ENCODE peak calls at places on chromosomes 7 and 10, in four cellular contexts. I is pancreas, F is BJ, K is bronchial epithelial cell. A is an unnamed sample.

GRCh38 chr10:109480836-109481235 is 442.5 kb downstream of the XPNPEP1 start:
- DNase-seq in K (peak), I (no peak), F (no peak), A (no peak)

GRCh38 chr7:70376561-70377031 is 755.3 kb upstream of the GALNT17 start:
- DNase-seq in K (no peak), I (no peak), F (no peak), A (no peak)

GRCh38 chr7:17229257-17229656 is 69.2 kb upstream of the AHR start:
- DNase-seq in I (no peak), F (no peak), K (no peak), A (no peak)

GRCh38 chr10:23359692-23360380 is 15.2 kb upstream of the C10orf67 start:
- DNase-seq in I (no peak), K (peak), F (no peak), A (no peak)

GRCh38 chr7:108497082-108497725 is 28.7 kb downstream of the PNPLA8 start:
- DNase-seq in F (no peak), K (peak), I (no peak), A (peak)

GRCh38 chr10:60958892-60959601 is 15.1 kb upstream of the RHOBTB1 start:
- DNase-seq in K (no peak), I (no peak), F (no peak), A (no peak)

GRCh38 chr10:58220769-58221448 is 46.8 kb downstream of the IPMK start:
- DNase-seq in K (no peak), I (no peak), F (peak), A (no peak)

GRCh38 chr10:19302117-19302516 is 253.5 kb downstream of the MALRD1 start:
- DNase-seq in K (peak), F (no peak), I (no peak), A (no peak)

GRCh38 chr7:44401692-44402091 is 76.3 kb upstream of the CAMK2B start:
- DNase-seq in I (no peak), F (no peak), K (no peak), A (no peak)

GRCh38 chr7:54960517-54960916 is 58.3 kb upstream of the EGFR start:
- DNase-seq in F (no peak), K (peak), I (no peak), A (peak)

GRCh38 chr10:73886625-73887024 is 12.3 kb upstream of the CAMK2G start:
- DNase-seq in F (no peak), K (peak), I (no peak), A (no peak)

GRCh38 chr10:116741391-116742351 is 695 bp downstream of the HSPA12A start:
- DNase-seq in I (peak), F (no peak), K (no peak), A (no peak)

GRCh38 chr7:36633377-36633776 is 90.9 kb downstream of the AOAH start:
- DNase-seq in K (no peak), I (no peak), F (no peak), A (no peak)

GRCh38 chr7:87505122-87505521 is 29.6 kb upstream of the ABCB4 start:
- DNase-seq in K (peak), I (no peak), F (no peak), A (no peak)

GRCh38 chr7:15057272-15057671 is 154.7 kb upstream of the DGKB start:
- DNase-seq in F (no peak), K (no peak), I (no peak), A (no peak)

GRCh38 chr10:93267521-93267920 is 193.8 kb downstream of the CYP26A1 start:
- DNase-seq in F (no peak), K (no peak), I (no peak), A (no peak)

GRCh38 chr10:11379771-11380170 is 231.7 kb downstream of the USP6NL start:
- DNase-seq in F (no peak), I (no peak), K (no peak), A (no peak)

GRCh38 chr7:108347616-108348015 is 108.6 kb downstream of the NRCAM start:
- DNase-seq in I (no peak), K (peak), F (no peak), A (peak)

GRCh38 chr7:13077466-13077865 is 390.0 kb downstream of the ARL4A start:
- DNase-seq in K (peak), I (no peak), F (no peak), A (no peak)

GRCh38 chr10:16491933-16492332 is 29.7 kb downstream of the C1QL3 start:
- DNase-seq in K (no peak), I (no peak), F (no peak), A (no peak)

GRCh38 chr10:7488418-7488829 is 77.6 kb upstream of the SFMBT2 start:
- DNase-seq in F (no peak), I (no peak), K (peak), A (no peak)

GRCh38 chr7:44076101-44076895 is 6.0 kb downstream of the POLM start:
- DNase-seq in F (no peak), I (peak), K (no peak), A (no peak)

GRCh38 chr10:104251443-104251842 is 3.2 kb upstream of the GSTO1 start:
- DNase-seq in K (no peak), F (no peak), I (no peak), A (no peak)

GRCh38 chr7:134890246-134891240 is 95.8 kb upstream of the AGBL3 start:
- DNase-seq in I (no peak), K (peak), F (no peak), A (no peak)

GRCh38 chr10:79328737-79329504 is 18.3 kb upstream of the PPIF start:
- DNase-seq in I (peak), K (peak), F (no peak), A (no peak)

GRCh38 chr7:15015545-15016314 is 113.2 kb upstream of the DGKB start:
- DNase-seq in K (peak), I (no peak), F (no peak), A (peak)

GRCh38 chr10:7529638-7530037 is 118.8 kb upstream of the SFMBT2 start:
- DNase-seq in K (peak), F (no peak), I (no peak), A (no peak)

GRCh38 chr10:101355307-101355706 is 1.3 kb downstream of the BTRC start:
- DNase-seq in F (no peak), K (no peak), I (no peak), A (no peak)
- H3K4me3 ChIP-seq in F (peak), K (no peak), I (no peak), A (peak)

GRCh38 chr7:66896441-66896840 is 24.6 kb upstream of the TMEM248 start:
- DNase-seq in I (no peak), F (no peak), K (peak), A (no peak)

GRCh38 chr7:66899552-66900280 is 21.3 kb upstream of the TMEM248 start:
- DNase-seq in I (no peak), K (no peak), F (no peak), A (no peak)

DNA sequence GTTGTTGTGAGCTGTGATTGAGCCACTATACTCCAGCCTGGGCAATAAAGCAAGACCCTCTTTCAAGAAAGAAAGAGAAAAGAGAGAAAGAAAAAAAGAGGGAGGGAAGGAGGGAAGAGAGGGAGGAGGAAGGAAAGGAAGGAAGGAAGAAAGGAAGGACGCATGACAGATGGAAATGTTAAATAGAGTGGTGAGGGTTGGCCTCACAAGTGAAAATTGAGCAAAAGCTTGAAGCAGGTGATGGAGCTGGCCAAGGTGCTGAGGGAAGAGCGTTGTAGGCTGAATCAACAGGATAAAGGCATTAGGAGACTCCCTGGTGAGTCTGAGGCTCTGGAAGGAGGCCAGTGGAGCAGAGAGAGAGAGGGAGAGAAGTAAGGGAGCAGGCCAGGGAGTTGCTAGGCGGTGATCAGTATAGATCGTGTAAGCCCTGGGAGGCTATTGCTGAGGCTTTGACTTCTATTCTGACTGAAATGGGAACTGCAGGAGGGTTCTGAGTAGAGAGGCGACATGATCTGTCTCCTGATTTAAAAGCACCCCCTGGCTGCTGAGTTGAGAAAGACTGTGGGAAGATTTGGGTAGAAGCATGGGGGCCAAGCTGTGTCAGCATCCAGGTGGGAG is 26.5 kb upstream of the TMEM248 start:
- DNase-seq in I (no peak), K (peak), F (no peak), A (no peak)
- TF ChIP-seq CTCF in I (no peak), K (peak), F (no peak), A (no peak)

GRCh38 chr7:150975536-150976285 is 2.4 kb downstream of the KCNH2 start:
- DNase-seq in I (no peak), F (no peak), K (no peak), A (no peak)
- H3K4me3 ChIP-seq in I (peak), F (no peak), K (no peak), A (no peak)

DNA sequence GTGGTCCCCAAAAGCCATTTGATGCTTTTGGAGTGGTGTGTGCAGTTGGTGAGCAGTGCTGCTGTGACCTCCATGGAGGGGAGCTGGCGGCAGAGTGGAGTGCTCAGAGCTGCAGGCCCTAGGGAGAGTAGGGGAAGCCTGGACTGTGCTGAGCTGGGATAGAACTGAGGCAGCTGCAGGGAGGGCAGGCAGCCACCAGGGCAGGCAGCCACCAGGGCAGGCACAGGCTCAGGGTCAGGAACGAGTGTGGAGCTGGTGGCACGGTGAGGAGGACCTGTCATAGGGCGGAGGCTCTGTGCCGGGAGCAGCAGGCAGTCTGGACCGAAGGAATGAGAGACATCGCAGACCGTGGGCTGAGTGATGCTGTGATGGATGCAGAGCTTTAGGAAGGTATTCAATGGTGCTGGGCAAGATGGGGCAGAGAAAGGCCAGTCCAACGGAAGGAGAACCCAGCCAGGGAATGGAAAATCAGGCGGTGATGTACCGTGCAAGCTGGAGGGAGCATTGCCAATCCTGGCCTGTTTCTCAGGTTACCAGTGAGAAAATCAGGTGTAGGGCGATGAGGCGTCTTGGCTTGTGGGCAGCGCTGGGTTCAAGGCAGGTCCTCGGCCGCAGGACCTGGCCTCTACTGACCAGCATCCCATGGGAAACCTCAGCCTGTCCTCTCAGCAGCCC is 152.6 kb downstream of the CAMK1D start:
- DNase-seq in I (no peak), F (no peak), K (no peak), A (no peak)
- TF ChIP-seq CTCF in I (no peak), F (no peak), K (no peak), A (no peak)

GRCh38 chr7:80943342-80943741 is 24.5 kb upstream of the SEMA3C start:
- DNase-seq in I (no peak), F (no peak), K (peak), A (no peak)

GRCh38 chr7:80941206-80941758 is 22.4 kb upstream of the SEMA3C start:
- DNase-seq in F (peak), K (peak), I (no peak), A (no peak)

GRCh38 chr7:80937336-80937735 is 18.5 kb upstream of the SEMA3C start:
- DNase-seq in F (no peak), K (no peak), I (no peak), A (no peak)

GRCh38 chr7:80940539-80941205 is 21.8 kb upstream of the SEMA3C start:
- DNase-seq in F (no peak), K (peak), I (no peak), A (no peak)

GRCh38 chr7:80942261-80943041 is 23.6 kb upstream of the SEMA3C start:
- DNase-seq in K (peak), I (no peak), F (peak), A (peak)
- H3K4me3 ChIP-seq in K (no peak), I (no peak), F (no peak), A (no peak)

A was measured in HFF-Myc.